ENCODE peak calls at places on chromosomes 16 and 17, in ten cellular contexts. L, T, S, Y, Z, C, B, M, I and J are unnamed samples.

GRCh38 chr16:78324649-78325274 is 225.3 kb downstream of the WWOX start:
- DNase-seq in C (no peak), B (no peak), L (no peak), M (no peak), Y (no peak), Z (no peak), I (no peak), S (no peak), T (no peak), J (no peak)

GRCh38 chr16:28293589-28293935 is 1.2 kb downstream of the SBK1 start:
- DNase-seq in L (no peak), T (no peak), B (no peak), Y (no peak), Z (no peak), M (no peak), S (no peak), C (no peak), I (no peak), J (no peak)

GRCh38 chr16:81600275-81600674 is 155.7 kb downstream of the CMIP start:
- DNase-seq in S (no peak), Z (no peak), C (no peak), Y (no peak), I (no peak), T (peak), L (no peak), M (peak), B (no peak), J (no peak)

GRCh38 chr17:4733073-4733531 is 1.9 kb downstream of the MED11 start:
- DNase-seq in M (no peak), T (no peak), L (no peak), Z (no peak), S (no peak), Y (no peak), I (no peak), B (peak), C (no peak), J (no peak)

GRCh38 chr16:71537643-71538042 is 11.4 kb downstream of the CHST4 start:
- DNase-seq in T (peak), B (no peak), M (peak), S (peak), I (peak), L (peak), Y (no peak), Z (no peak), C (no peak), J (peak)

GRCh38 chr17:51078009-51078592 is 42.6 kb downstream of the SPAG9 start:
- DNase-seq in M (no peak), S (no peak), T (no peak), Z (no peak), C (no peak), Y (no peak), B (peak), L (no peak), I (no peak), J (no peak)

GRCh38 chr16:66604376-66605176 is at the start of gene CMTM3:
- DNase-seq in S (peak), B (peak), Y (peak), C (no peak), Z (peak), I (peak), T (peak), L (peak), M (peak), J (peak)

GRCh38 chr16:84832488-84833141 is 12.8 kb downstream of the CRISPLD2 start:
- DNase-seq in M (peak), S (no peak), I (no peak), C (no peak), L (no peak), T (peak), Y (no peak), Z (no peak), B (peak), J (no peak)

GRCh38 chr17:66354981-66355380 is 52.6 kb downstream of the PRKCA start:
- DNase-seq in C (no peak), B (no peak), T (no peak), M (peak), S (no peak), L (no peak), Y (no peak), Z (no peak), I (no peak), J (no peak)

GRCh38 chr16:49456763-49457162 is 83.2 kb downstream of the C16orf78 start:
- DNase-seq in M (no peak), Y (no peak), T (no peak), L (no peak), Z (no peak), B (no peak), C (no peak), S (peak), I (no peak), J (no peak)

GRCh38 chr17:66351053-66351452 is 48.6 kb downstream of the PRKCA start:
- DNase-seq in M (no peak), S (no peak), Z (no peak), T (peak), C (no peak), Y (no peak), I (no peak), B (peak), L (no peak), J (no peak)

GRCh38 chr16:57609541-57610401 is 18.7 kb upstream of the ADGRG1 start:
- DNase-seq in Z (peak), L (peak), T (no peak), M (no peak), B (no peak), C (no peak), S (peak), I (no peak), Y (peak), J (peak)

GRCh38 chr16:87318158-87318644 is 1.0 kb upstream of the C16orf95 start:
- DNase-seq in Y (no peak), Z (no peak), S (no peak), M (peak), I (no peak), L (no peak), C (no peak), T (peak), B (no peak), J (no peak)

GRCh38 chr17:50618300-50618699 is 16.4 kb upstream of the ABCC3 start:
- DNase-seq in C (no peak), M (peak), Y (no peak), L (no peak), I (no peak), B (no peak), T (peak), S (no peak), Z (no peak), J (no peak)

GRCh38 chr17:65824901-65825300 is 263.5 kb upstream of the AXIN2 start:
- DNase-seq in T (no peak), C (no peak), M (no peak), S (no peak), Y (no peak), B (no peak), Z (no peak), L (no peak), I (no peak), J (no peak)

GRCh38 chr17:71535311-71535710 is 585.5 kb upstream of the SOX9 start:
- DNase-seq in M (no peak), C (no peak), Y (no peak), B (no peak), S (no peak), I (no peak), L (no peak), Z (no peak), T (no peak), J (no peak)